ENCODE peak calls at places on chromosomes 5 and 9, in seven cellular contexts. N is stomach, O is GM12865, P is IMR-90, U is gastrocnemius medialis, D is fibroblast of mammary gland, H is fibroblast of pulmonary artery. W is an unnamed sample.

GRCh38 chr9:15416880-15417279 is 5.8 kb upstream of the SNAPC3 start:
- DNase-seq in N (peak), O (peak), P (peak), U (no peak), D (peak), H (peak), W (peak)

GRCh38 chr9:136799854-136800657 is 3.9 kb downstream of the CCDC183 start:
- DNase-seq in N (peak), O (peak), P (peak), U (peak), D (peak), H (peak), W (peak)

GRCh38 chr5:151825445-151825844 is 53.7 kb downstream of the G3BP1 start:
- DNase-seq in N (peak), O (peak), P (peak), U (no peak), D (peak), H (peak), W (peak)

GRCh38 chr9:84173961-84174360 is 166.6 kb downstream of the SLC28A3 start:
- DNase-seq in N (no peak), O (no peak), P (peak), U (no peak), D (no peak), H (no peak), W (no peak)

GRCh38 chr5:36054646-36055045 is 12.0 kb downstream of the UGT3A2 start:
- DNase-seq in N (no peak), O (no peak), P (no peak), U (no peak), D (no peak), H (no peak), W (no peak)

GRCh38 chr9:77427256-77427927 is 220.7 kb downstream of the GNA14 start:
- DNase-seq in N (no peak), O (no peak), P (no peak), U (no peak), D (no peak), H (no peak), W (no peak)

GRCh38 chr5:2184024-2184362 is 301.3 kb upstream of the IRX4 start:
- DNase-seq in N (no peak), O (no peak), P (no peak), U (no peak), D (no peak), H (no peak), W (no peak)

GRCh38 chr9:104068546-104068945 is 25.6 kb upstream of the SMC2 start:
- DNase-seq in N (no peak), O (no peak), P (peak), U (no peak), D (peak), H (peak), W (peak)

GRCh38 chr5:31303688-31304087 is 110.2 kb downstream of the CDH6 start:
- DNase-seq in N (no peak), O (no peak), P (no peak), U (no peak), D (no peak), H (no peak), W (no peak)

GRCh38 chr5:78706825-78707224 is 58.3 kb upstream of the LHFPL2 start:
- DNase-seq in N (no peak), O (no peak), P (peak), U (no peak), D (no peak), H (peak), W (no peak)

GRCh38 chr5:159975462-159976019 is 33.4 kb upstream of the TTC1 start:
- DNase-seq in N (no peak), O (no peak), P (peak), U (no peak), D (peak), H (peak), W (peak)

GRCh38 chr5:38340961-38341500 is 82.7 kb downstream of the EGFLAM start:
- DNase-seq in N (no peak), O (no peak), P (no peak), U (no peak), D (no peak), H (no peak), W (no peak)

GRCh38 chr5:150469718-150470470 is 20.4 kb upstream of the RPS14 start:
- DNase-seq in N (no peak), O (no peak), P (peak), U (no peak), D (peak), H (peak), W (peak)

GRCh38 chr5:62780888-62781287 is 202.3 kb downstream of the LRRC70 start:
- DNase-seq in N (no peak), O (no peak), P (no peak), U (no peak), D (no peak), H (no peak), W (no peak)

GRCh38 chr5:81402180-81402930 is 8.4 kb upstream of the ACOT12 start:
- DNase-seq in N (no peak), O (no peak), P (no peak), U (no peak), D (no peak), H (no peak), W (no peak)

GRCh38 chr5:132812949-132813598 is at the start of gene SOWAHA:
- DNase-seq in N (peak), O (no peak), P (no peak), U (no peak), D (no peak), H (no peak), W (no peak)

GRCh38 chr9:18390393-18390792 is 83.6 kb upstream of the ADAMTSL1 start:
- DNase-seq in N (no peak), O (no peak), P (peak), U (no peak), D (peak), H (peak), W (no peak)

GRCh38 chr5:62886603-62887315 is 308.1 kb downstream of the LRRC70 start:
- DNase-seq in N (no peak), O (no peak), P (no peak), U (no peak), D (no peak), H (no peak), W (no peak)

GRCh38 chr9:129606161-129607025 is 14.5 kb downstream of the C9orf50 start:
- DNase-seq in N (no peak), O (no peak), P (no peak), U (peak), D (no peak), H (no peak), W (no peak)

GRCh38 chr9:136697821-136698526 is 10.7 kb upstream of the AGPAT2 start:
- DNase-seq in N (no peak), O (no peak), P (no peak), U (no peak), D (no peak), H (no peak), W (no peak)

GRCh38 chr5:179170606-179171005 is 110.4 kb downstream of the ZNF354C start:
- DNase-seq in N (no peak), O (no peak), P (no peak), U (no peak), D (no peak), H (no peak), W (no peak)

GRCh38 chr5:34657550-34657921 is 1.4 kb downstream of the RAI14 start:
- DNase-seq in N (no peak), O (no peak), P (peak), U (no peak), D (peak), H (peak), W (peak)

GRCh38 chr5:142982821-142983200 is 212.6 kb downstream of the ARHGAP26 start:
- DNase-seq in N (no peak), O (peak), P (no peak), U (no peak), D (no peak), H (no peak), W (no peak)
- TF ChIP-seq CTCF in N (no peak), O (peak), P (no peak), U (no peak), D (peak), H (peak), W (no peak)

GRCh38 chr5:6482735-6483134 is 34.1 kb downstream of the UBE2QL1 start:
- DNase-seq in N (peak), O (no peak), P (no peak), U (no peak), D (no peak), H (no peak), W (no peak)

GRCh38 chr5:6483880-6484382 is 35.3 kb downstream of the UBE2QL1 start:
- DNase-seq in N (peak), O (peak), P (no peak), U (no peak), D (no peak), H (no peak), W (no peak)

GRCh38 chr5:6484446-6484845 is 35.8 kb downstream of the UBE2QL1 start:
- DNase-seq in N (peak), O (peak), P (no peak), U (no peak), D (no peak), H (no peak), W (no peak)

GRCh38 chr5:6478793-6479192 is 30.1 kb downstream of the UBE2QL1 start:
- DNase-seq in N (peak), O (no peak), P (no peak), U (no peak), D (no peak), H (no peak), W (no peak)

DNA sequence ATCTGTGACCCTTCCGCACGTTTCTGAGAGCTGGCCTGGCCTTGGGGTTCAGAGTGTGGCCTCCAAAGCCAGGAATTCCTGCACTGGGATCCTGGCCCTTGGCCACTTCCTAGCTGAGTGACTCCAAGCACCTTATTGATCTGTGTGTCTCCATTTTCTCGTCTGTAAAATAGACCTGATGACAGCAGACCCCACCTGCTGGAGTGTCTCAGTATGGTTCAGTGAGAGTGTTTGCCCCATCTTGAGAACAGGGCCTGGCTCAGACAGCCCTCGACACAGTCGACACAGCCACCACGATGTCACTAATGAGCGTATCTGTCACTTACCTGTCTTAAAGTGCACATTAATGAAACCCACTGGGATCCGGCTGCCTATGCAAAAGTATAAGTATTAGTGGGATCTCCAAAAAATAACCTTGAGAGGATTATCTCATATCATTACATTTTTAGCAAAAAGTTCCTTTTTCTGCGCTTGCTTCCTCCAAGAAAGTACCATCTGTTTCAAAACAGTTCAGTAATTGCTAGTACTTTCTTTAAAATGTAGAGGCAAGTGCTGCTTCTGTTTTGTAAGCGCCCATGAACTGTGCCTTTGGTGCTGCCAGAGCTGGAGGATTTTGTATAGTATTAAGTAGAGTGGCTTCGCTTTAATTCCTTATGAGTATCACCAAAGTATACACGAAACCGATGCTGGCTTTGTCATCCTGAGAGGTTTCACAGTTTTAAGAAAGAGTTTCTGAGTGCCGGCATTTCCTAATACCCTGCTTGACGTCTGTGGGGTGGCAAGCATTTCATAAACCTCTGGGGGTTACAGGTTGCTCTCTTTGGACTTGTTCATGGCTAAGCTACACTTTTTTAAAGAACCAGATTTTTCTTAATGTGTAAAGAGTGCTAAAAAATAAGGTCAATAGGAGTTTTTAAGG is 31.7 kb downstream of the UBE2QL1 start:
- DNase-seq in N (no peak), O (peak), P (no peak), U (no peak), D (no peak), H (no peak), W (no peak)
- TF ChIP-seq CTCF in N (no peak), O (no peak), P (no peak), U (no peak), D (no peak), H (no peak), W (no peak)

GRCh38 chr5:174317261-174317894 is 271.9 kb downstream of the NSG2 start:
- DNase-seq in N (no peak), O (peak), P (peak), U (no peak), D (peak), H (peak), W (peak)
- TF ChIP-seq CTCF in N (no peak), O (peak), P (peak), U (peak), D (peak), H (peak), W (peak)

DNA sequence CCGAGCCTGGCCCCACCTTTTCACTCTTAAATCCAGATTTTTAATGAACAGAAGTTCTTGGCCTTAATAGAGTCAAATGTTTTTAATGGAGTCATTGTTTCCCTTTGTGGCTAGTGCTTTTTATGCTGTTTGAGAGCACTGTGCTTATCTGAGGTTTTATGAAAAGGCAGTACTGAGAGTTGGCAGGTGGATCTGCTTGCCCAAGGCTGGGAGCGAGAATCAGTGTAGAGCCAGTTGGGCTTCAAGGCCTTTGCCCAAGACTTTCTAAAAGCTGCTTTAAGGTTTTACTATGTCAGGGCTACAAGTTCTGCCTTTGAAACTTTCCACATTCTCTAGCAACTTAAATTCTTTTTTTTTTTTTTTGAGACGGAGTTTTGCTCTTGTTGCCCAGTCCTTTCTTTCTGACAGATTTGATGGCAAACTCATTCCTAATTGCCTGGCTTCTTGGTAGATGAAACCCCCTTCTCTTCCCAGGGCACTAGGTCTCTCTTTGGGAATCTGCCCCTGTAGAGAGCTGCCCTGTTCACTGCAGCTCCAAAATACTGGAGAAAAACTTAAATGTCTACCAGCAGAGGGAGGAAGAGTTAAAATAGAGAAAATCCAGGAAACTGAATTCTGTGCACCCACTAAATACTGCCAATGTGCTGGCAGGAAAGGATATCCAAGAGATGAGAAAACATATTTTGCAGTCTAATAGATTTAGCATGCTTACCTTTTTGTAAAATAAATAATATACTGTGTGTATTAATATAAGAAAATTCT is 36.9 kb upstream of the CDK20 start:
- DNase-seq in N (no peak), O (no peak), P (peak), U (no peak), D (peak), H (peak), W (peak)
- TF ChIP-seq CTCF in N (no peak), O (no peak), P (no peak), U (no peak), D (peak), H (peak), W (peak)

GRCh38 chr5:4700082-4700481 is 440.0 kb upstream of the ADAMTS16 start:
- DNase-seq in N (no peak), O (peak), P (no peak), U (no peak), D (peak), H (peak), W (peak)
- TF ChIP-seq CTCF in N (no peak), O (no peak), P (no peak), U (no peak), D (peak), H (peak), W (peak)

GRCh38 chr9:133540336-133541025 is 6.0 kb downstream of the ADAMTSL2 start:
- DNase-seq in N (no peak), O (peak), P (no peak), U (no peak), D (no peak), H (no peak), W (no peak)
- TF ChIP-seq CTCF in N (no peak), O (peak), P (no peak), U (no peak), D (no peak), H (no peak), W (no peak)

GRCh38 chr9:93132946-93133640 is 958 bp downstream of the NINJ1 start:
- DNase-seq in N (no peak), O (no peak), P (no peak), U (no peak), D (no peak), H (no peak), W (peak)
- TF ChIP-seq CTCF in N (no peak), O (no peak), P (no peak), U (no peak), D (no peak), H (no peak), W (no peak)

DNA sequence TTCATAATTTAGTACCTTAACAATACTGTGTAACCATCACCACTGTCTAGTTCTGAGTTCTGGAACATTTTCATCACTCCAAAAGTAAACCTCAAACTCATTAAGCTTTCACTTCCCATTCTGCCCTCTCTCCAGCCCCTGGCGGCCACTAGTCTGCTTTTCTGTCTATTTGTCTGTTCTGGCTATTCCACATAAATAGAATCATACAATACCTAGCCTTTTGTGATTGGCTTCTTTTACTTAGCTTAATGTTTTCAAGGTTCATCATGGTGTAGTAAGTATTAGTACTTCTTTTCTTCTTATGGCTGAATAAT is 138.7 kb downstream of the RAPGEF6 start:
- DNase-seq in N (no peak), O (peak), P (no peak), U (no peak), D (no peak), H (no peak), W (no peak)
- TF ChIP-seq CTCF in N (no peak), O (peak), P (no peak), U (no peak), D (no peak), H (no peak), W (no peak)

DNA sequence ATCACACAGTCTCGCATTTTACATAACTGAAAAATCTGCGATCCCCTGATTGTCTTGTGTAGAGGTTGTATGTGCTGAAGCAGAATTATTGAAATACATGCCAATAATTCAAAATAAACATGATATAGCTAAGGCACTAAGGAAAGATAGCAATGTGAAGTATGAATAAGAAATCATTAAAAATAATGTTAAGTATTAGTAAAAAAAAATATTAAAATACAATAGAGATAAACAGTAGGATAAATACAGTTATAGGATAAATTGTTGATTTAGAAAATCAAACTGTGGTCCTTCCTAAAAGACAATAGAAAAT is 121.1 kb downstream of the FBXL17 start:
- DNase-seq in N (no peak), O (no peak), P (no peak), U (no peak), D (no peak), H (no peak), W (no peak)
- TF ChIP-seq CTCF in N (no peak), O (no peak), P (no peak), U (no peak), D (no peak), H (no peak), W (no peak)

DNA sequence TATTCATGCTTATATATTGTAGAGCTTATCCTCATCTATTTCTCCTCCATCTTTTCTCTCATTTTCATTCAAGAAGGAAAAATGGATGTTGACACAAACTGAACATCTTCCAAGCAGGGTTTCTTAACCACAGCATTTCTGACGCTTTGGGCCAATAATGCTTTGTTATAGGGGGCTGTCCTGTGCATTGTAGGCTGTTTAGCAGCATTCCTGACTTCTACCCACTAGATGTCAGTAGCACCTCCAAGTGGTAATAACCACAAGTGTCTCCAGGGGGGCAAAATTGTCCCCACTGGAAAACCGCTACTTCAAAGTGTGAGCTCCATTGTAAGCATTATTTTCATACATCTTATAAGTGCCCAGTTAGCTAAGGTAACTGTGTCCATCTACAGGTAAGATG is 2.6 kb upstream of the TXNDC8 start:
- DNase-seq in N (no peak), O (peak), P (no peak), U (no peak), D (peak), H (peak), W (peak)
- TF ChIP-seq CTCF in N (no peak), O (peak), P (peak), U (no peak), D (peak), H (peak), W (peak)

W was measured in MCF 10A.